ENCODE peak calls at places on chromosomes 5 and 9, in nine cellular contexts. A is tibial artery, S is WERI-Rb-1, Q is GM06990, I is dorsolateral prefrontal cortex, X is A549, P is IMR-90, O is heart right ventricle, C is body of pancreas. F is an unnamed sample.
A peak's percentile ranks its signal among the peaks of the same experiment; 100 is the strongest.

GRCh38 chr5:150075806-150076205 is 10.5 kb downstream of the CSF1R start:
- DNase-seq in C (no peak), X (no peak), Q (no peak), P (no peak), S (no peak), A (no peak), I (peak; percentile 16), O (no peak), F (peak; percentile 19)

GRCh38 chr9:38692707-38693106 is 27.2 kb downstream of the FAM240B start:
- DNase-seq in P (no peak), A (no peak), C (no peak), Q (no peak), X (no peak), S (no peak), I (no peak), O (no peak), F (no peak)

GRCh38 chr5:79794347-79794746 is 104.7 kb downstream of the CMYA5 start:
- DNase-seq in I (no peak), P (no peak), Q (no peak), C (no peak), S (no peak), A (no peak), O (no peak), X (no peak), F (no peak)

GRCh38 chr5:73754254-73754653 is 128.3 kb downstream of the ARHGEF28 start:
- DNase-seq in O (no peak), I (no peak), Q (no peak), X (no peak), P (no peak), S (no peak), C (no peak), A (no peak), F (no peak)

GRCh38 chr5:43627028-43627427 is 24.0 kb downstream of the NNT start:
- DNase-seq in Q (no peak), S (peak; percentile 68), C (peak; percentile 17), O (peak; percentile 36), P (peak; percentile 64), A (no peak), I (no peak), X (peak; percentile 68), F (peak; percentile 18)

GRCh38 chr5:41738695-41739354 is 131.4 kb downstream of the OXCT1 start:
- DNase-seq in P (peak; percentile 2), A (no peak), X (no peak), O (no peak), S (peak; percentile 25), Q (no peak), C (no peak), I (no peak), F (no peak)

GRCh38 chr5:64269164-64269563 is 103.5 kb downstream of the RNF180 start:
- DNase-seq in C (no peak), Q (no peak), I (no peak), S (no peak), O (no peak), P (no peak), A (no peak), X (no peak), F (no peak)

GRCh38 chr5:142015781-142016533 is 3.1 kb upstream of the GNPDA1 start:
- DNase-seq in A (no peak), S (no peak), X (no peak), I (no peak), O (no peak), P (peak; percentile 56), C (no peak), Q (no peak), F (peak; percentile 28)

GRCh38 chr9:3059781-3060468 is 216.0 kb upstream of the PUM3 start:
- DNase-seq in C (no peak), S (no peak), O (no peak), X (no peak), P (no peak), A (no peak), I (no peak), Q (no peak), F (no peak)

GRCh38 chr5:871596-872298 is 20.9 kb downstream of the BRD9 start:
- DNase-seq in O (no peak), A (no peak), Q (no peak), I (no peak), P (no peak), X (no peak), C (no peak), S (no peak), F (no peak)

GRCh38 chr5:35166043-35166442 is 64.2 kb downstream of the PRLR start:
- DNase-seq in I (no peak), Q (no peak), X (no peak), C (no peak), S (no peak), A (no peak), O (no peak), P (no peak), F (no peak)
- TF ChIP-seq CTCF in I (no peak), Q (no peak), X (no peak), C (no peak), S (no peak), A (no peak), O (no peak), P (peak; percentile 18), F (peak; percentile 6)

GRCh38 chr5:172107606-172108005 is 80.4 kb downstream of the STK10 start:
- DNase-seq in X (peak; percentile 24), A (no peak), I (no peak), C (no peak), S (no peak), Q (no peak), O (no peak), P (peak; percentile 84), F (no peak)

GRCh38 chr5:172105811-172106210 is 82.2 kb downstream of the STK10 start:
- DNase-seq in A (no peak), P (no peak), S (no peak), C (no peak), Q (no peak), X (no peak), O (no peak), I (no peak), F (no peak)

GRCh38 chr5:172104801-172105701 is 83.0 kb downstream of the STK10 start:
- DNase-seq in Q (no peak), A (no peak), C (peak; percentile 52), I (no peak), P (no peak), S (no peak), O (no peak), X (no peak), F (no peak)

GRCh38 chr5:172104021-172104420 is 84.0 kb downstream of the STK10 start:
- DNase-seq in Q (no peak), P (no peak), C (peak; percentile 43), O (no peak), X (no peak), I (no peak), A (no peak), S (no peak), F (no peak)

GRCh38 chr5:172106511-172107356 is 81.3 kb downstream of the STK10 start:
- DNase-seq in A (no peak), X (peak; percentile 58), O (no peak), Q (peak; percentile 61), S (peak; percentile 75), P (no peak), C (peak; percentile 57), I (peak; percentile 72), F (peak; percentile 48)
- H3K4me3 ChIP-seq in A (no peak overlapping the region), X (peak overlapping the region; percentile 34), O (peak overlapping the region; percentile 28), Q (no peak overlapping the region), S (peak overlapping the region; percentile 37), P (peak overlapping the region; percentile 14), C (no peak overlapping the region), I (peak overlapping the region; percentile 34), F (no peak overlapping the region)

GRCh38 chr5:177494356-177495195 is 2.8 kb downstream of the PDLIM7 start:
- DNase-seq in O (peak; percentile 66), C (peak; percentile 48), S (peak; percentile 43), P (peak; percentile 92), A (peak; percentile 93), X (peak; percentile 70), Q (no peak), I (no peak), F (peak; percentile 46)

GRCh38 chr5:177497297-177498012 is at the start of gene PDLIM7:
- DNase-seq in Q (peak; percentile 98), O (peak; percentile 95), P (peak; percentile 97), I (peak; percentile 88), S (peak; percentile 89), X (peak; percentile 97), C (peak; percentile 96), A (peak; percentile 99), F (peak; percentile 97)

GRCh38 chr5:177495243-177496060 is 2.0 kb downstream of the PDLIM7 start:
- DNase-seq in C (no peak), I (no peak), O (peak; percentile 57), S (peak; percentile 34), Q (no peak), X (no peak), A (peak; percentile 97), P (peak; percentile 88), F (peak; percentile 60)

GRCh38 chr5:177497011-177497296 is 450 bp downstream of the PDLIM7 start:
- DNase-seq in Q (no peak), C (no peak), X (no peak), A (no peak), P (no peak), S (no peak), O (no peak), I (no peak), F (no peak)

DNA sequence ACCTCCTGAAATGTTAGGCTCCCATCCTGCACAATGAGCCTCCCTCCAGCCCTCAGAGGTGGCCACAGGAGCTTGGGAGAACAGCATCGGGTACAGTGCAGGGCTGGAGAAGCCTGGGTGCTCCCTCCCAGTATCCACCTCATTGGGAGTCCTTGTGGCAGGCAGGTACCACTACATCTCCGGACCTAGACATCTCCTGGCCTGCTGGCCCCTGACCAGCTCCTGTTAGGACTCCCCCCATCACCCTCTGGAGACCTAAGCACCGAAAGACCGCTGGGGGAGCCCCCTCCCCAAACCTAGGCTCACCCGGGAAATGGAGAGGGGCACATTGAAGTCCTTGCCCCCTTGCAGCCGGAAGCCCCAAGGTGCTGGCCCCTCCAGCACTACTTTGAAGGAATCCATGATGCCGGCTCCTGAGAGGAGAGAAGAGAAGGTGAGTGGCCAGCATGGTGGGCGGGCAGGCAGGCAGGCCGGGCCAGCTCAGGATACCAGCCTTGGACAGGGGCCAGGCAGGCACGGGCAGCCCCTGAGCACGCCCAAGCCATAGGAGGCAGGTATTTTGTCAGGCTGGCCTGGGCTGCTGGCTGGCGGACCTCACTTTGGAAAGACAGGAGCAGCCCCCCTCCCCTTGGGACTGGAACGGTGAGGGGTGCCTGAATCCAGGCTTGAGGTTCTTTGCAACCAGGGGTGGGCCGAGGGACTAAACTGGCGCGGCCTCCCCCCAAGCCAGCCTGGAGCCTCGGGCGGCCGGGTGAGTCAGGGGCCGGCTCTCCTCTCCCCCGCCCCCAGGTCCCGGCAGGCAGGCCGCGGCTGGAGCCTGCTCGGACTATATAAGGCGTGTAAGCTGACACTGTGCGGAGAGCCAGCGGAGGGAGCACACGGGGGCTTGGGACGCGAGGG is 1.0 kb downstream of the PDLIM7 start:
- DNase-seq in I (no peak), C (peak; percentile 70), P (peak; percentile 94), X (peak; percentile 93), Q (no peak), A (peak; percentile 96), O (peak; percentile 79), S (peak; percentile 71), F (peak; percentile 46)
- TF ChIP-seq CTCF in I (no peak), C (peak; percentile 20), P (peak; percentile 36), X (no peak), Q (peak; percentile 30), A (peak; percentile 23), O (no peak), S (peak; percentile 25), F (peak; percentile 12)

DNA sequence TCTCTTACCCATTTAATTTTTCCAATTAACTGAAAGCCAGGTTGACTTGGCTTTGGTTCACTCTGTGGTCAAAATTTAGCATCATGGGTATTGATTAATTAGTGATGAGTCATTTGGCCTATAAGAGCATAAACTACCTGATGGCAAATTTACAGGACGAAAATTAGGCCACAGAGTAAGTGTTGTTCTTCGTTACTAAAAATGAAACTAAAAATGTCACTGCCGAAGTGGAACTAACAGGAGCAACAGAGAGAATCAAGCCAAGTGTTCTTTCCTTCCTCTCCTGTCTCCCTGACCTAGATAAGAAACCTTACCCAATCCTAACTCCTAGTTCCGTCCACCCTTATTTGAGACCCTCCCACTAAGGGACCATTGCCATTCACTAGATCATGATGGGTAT is 176.9 kb downstream of the RAB3C start:
- DNase-seq in S (no peak), C (no peak), Q (peak; percentile 28), I (no peak), P (no peak), X (no peak), O (no peak), A (no peak), F (peak; percentile 58)
- H3K4me3 ChIP-seq in S (no peak overlapping the region), C (no peak overlapping the region), Q (peak overlapping the region; percentile 23), I (peak overlapping the region; percentile 26), P (no peak overlapping the region), X (peak overlapping the region; percentile 27), O (peak overlapping the region; percentile 31), A (no peak overlapping the region), F (peak overlapping the region; percentile 28)